ENCODE peak calls at places on chromosomes 13 and 19, in six cellular contexts. E is heart right ventricle; O is neuronal stem cell; S is CD8-positive, alpha-beta T cell; V is endodermal cell; W is Peyer's patch. I is an unnamed sample. For H3K4me1, the result is how much of the 10 kb centered on the place peaks cover.

GRCh38 chr19:1848399-1849131 is at the start of gene REXO1:
- DNase-seq in S (peak), E (peak), V (peak), O (peak), W (peak), I (peak)

GRCh38 chr19:7692417-7693088 is 9.4 kb downstream of the FCER2 start:
- DNase-seq in W (no peak), E (no peak), O (no peak), S (peak), V (no peak), I (no peak)

GRCh38 chr19:14004619-14005380 is 1.3 kb downstream of the RFX1 start:
- DNase-seq in O (no peak), S (no peak), E (peak), V (no peak), W (peak), I (peak)

GRCh38 chr19:40229484-40229883 is 3.0 kb upstream of the CCNP start:
- DNase-seq in V (no peak), S (no peak), W (no peak), E (no peak), O (no peak), I (no peak)

GRCh38 chr19:43470288-43470687 is 4.9 kb upstream of the LYPD3 start:
- DNase-seq in W (no peak), O (no peak), V (peak), E (no peak), S (peak), I (no peak)

GRCh38 chr19:37997911-37998344 is 90.9 kb downstream of the SIPA1L3 start:
- DNase-seq in V (no peak), E (no peak), S (no peak), W (no peak), O (no peak), I (no peak)

GRCh38 chr13:99982021-99982740 is 597 bp downstream of the ZIC2 start:
- DNase-seq in V (no peak), O (no peak), E (no peak), S (no peak), W (no peak), I (no peak)

GRCh38 chr13:27269114-27269665 is 1.4 kb upstream of the RASL11A start:
- DNase-seq in E (no peak), V (no peak), S (no peak), W (no peak), O (no peak), I (no peak)

GRCh38 chr19:1206733-1207301 is 1.2 kb downstream of the STK11 start:
- DNase-seq in E (no peak), V (peak), S (peak), W (no peak), O (no peak), I (no peak)

GRCh38 chr13:26664942-26665341 is 95.6 kb downstream of the GPR12 start:
- DNase-seq in V (no peak), S (no peak), E (no peak), O (no peak), W (no peak), I (no peak)

GRCh38 chr19:18157465-18158063 is 4.6 kb downstream of the PIK3R2 start:
- DNase-seq in E (no peak), W (no peak), V (peak), O (no peak), S (no peak), I (no peak)

GRCh38 chr19:23686622-23687423 is at the start of gene ZNF675:
- DNase-seq in S (peak), W (peak), O (peak), V (peak), E (peak), I (peak)

GRCh38 chr19:33734913-33735312 is 61.8 kb upstream of the KCTD15 start:
- DNase-seq in O (no peak), S (no peak), V (no peak), W (no peak), E (no peak), I (no peak)

GRCh38 chr19:35704218-35704617 is at the start of gene ZBTB32:
- DNase-seq in S (no peak), W (no peak), E (no peak), O (peak), V (peak), I (no peak)

GRCh38 chr13:39900106-39900750 is 244.8 kb downstream of the COG6 start:
- DNase-seq in E (no peak), O (no peak), W (no peak), S (no peak), V (no peak), I (no peak)
- H3K4me3 ChIP-seq in E (no peak), O (no peak), W (no peak), S (no peak), V (no peak), I (no peak)

DNA sequence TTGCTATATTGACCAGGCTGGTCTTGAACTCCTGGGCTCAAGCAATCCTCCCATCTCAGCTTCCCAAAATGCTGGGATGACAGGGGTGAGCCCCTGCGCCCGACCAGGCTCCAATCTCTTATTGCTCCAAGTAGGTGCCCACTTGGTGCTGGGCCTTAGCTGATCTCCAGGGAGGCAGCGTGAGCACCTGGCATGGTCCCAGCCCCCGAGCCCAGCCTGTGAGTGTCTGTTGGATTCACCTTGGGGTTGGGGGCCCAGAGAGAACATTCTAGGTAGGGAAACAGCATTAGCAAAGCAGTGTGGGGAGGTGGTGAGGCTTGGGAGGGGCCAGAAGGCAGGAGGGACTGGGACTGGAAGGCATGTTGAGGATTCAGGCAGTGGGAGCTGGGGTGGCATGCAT is 45.5 kb downstream of the DNM2 start:
- DNase-seq in S (no peak), O (no peak), V (peak), W (no peak), E (no peak), I (no peak)
- H3K27ac ChIP-seq in S (no peak), O (no peak), V (no peak), W (peak), E (peak), I (peak)

GRCh38 chr13:111251646-111252448 is 68.6 kb upstream of the TEX29 start:
- DNase-seq in V (no peak), O (no peak), S (no peak), E (no peak), W (no peak), I (no peak)
- H3K4me1 ChIP-seq in V (under half), O (under half), S (under half), E (half or more), W (under half), I (under half)

GRCh38 chr13:97977982-97978381 is 24.5 kb downstream of the IPO5 start:
- DNase-seq in O (no peak), V (no peak), E (no peak), W (no peak), S (no peak), I (no peak)
- H3K4me3 ChIP-seq in O (peak), V (peak), E (peak), W (no peak), S (no peak), I (no peak)

GRCh38 chr13:52862358-52863206 is 14.1 kb upstream of the PCDH8 start:
- DNase-seq in E (no peak), O (no peak), W (no peak), V (peak), S (no peak), I (no peak)
- H3K27ac ChIP-seq in E (no peak), O (no peak), W (no peak), V (no peak), S (no peak), I (no peak)

DNA sequence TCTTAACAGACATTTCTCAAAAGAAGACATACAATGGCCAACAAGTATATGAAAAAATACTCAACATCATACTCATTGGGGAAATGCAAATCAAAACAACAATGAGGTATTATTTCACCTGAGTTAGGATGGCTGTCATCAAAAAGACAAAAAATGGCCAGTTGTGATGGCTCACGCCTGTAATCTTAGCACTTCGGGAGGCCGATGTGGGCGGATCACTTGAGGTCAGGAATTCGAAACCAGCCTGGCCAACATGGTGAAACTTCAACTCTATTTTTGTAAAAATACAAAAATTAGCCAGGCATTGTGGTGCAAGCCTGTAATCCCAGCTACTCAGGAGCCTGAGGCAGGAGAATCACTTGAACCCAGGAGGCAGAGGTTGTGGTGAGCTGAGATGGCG is 22.0 kb downstream of the CEACAM16 start:
- DNase-seq in W (no peak), O (no peak), S (no peak), E (no peak), V (no peak), I (no peak)
- H3K4me1 ChIP-seq in W (under half), O (under half), S (under half), E (half or more), V (under half), I (under half)